ENCODE peak calls at places on chromosomes 3 and 15, in seven cellular contexts. One of them, this sample, is unnamed.

GRCh38 chr15:61220125-61220524 is 9.0 kb downstream of the RORA start:
- DNase-seq in stimulated activated CD8-positive, alpha-beta memory T cell treated with anti-CD3 and anti-CD28 coated beads, Interleukin-7, amount 100 ng/mL, for 1 hour: no peak
- DNase-seq in T follicular helper cell: no peak
- DNase-seq in nucleus accumbens: no peak
- DNase-seq in astrocyte: no peak
- DNase-seq in LoVo: no peak
- DNase-seq in Kasumi-1: no peak
- DNase-seq in this sample: no peak

GRCh38 chr15:73710321-73710720 is 26.1 kb downstream of the CD276 start:
- DNase-seq in Kasumi-1: no peak
- DNase-seq in astrocyte: no peak
- DNase-seq in T follicular helper cell: no peak
- DNase-seq in nucleus accumbens: no peak
- DNase-seq in stimulated activated CD8-positive, alpha-beta memory T cell treated with anti-CD3 and anti-CD28 coated beads, Interleukin-7, amount 100 ng/mL, for 1 hour: no peak
- DNase-seq in LoVo: no peak
- DNase-seq in this sample: no peak

GRCh38 chr15:50187997-50188396 is 6.0 kb downstream of the SLC27A2 start:
- DNase-seq in stimulated activated CD8-positive, alpha-beta memory T cell treated with anti-CD3 and anti-CD28 coated beads, Interleukin-7, amount 100 ng/mL, for 1 hour: no peak
- DNase-seq in nucleus accumbens: no peak
- DNase-seq in Kasumi-1: no peak
- DNase-seq in LoVo: no peak
- DNase-seq in T follicular helper cell: no peak
- DNase-seq in astrocyte: no peak
- DNase-seq in this sample: no peak

GRCh38 chr3:58333206-58334012 is 717 bp downstream of the PXK start:
- DNase-seq in LoVo: peak; percentile 9
- DNase-seq in T follicular helper cell: no peak
- DNase-seq in Kasumi-1: peak; percentile 72
- DNase-seq in astrocyte: no peak
- DNase-seq in nucleus accumbens: peak; percentile 21
- DNase-seq in stimulated activated CD8-positive, alpha-beta memory T cell treated with anti-CD3 and anti-CD28 coated beads, Interleukin-7, amount 100 ng/mL, for 1 hour: no peak
- DNase-seq in this sample: peak; percentile 45

GRCh38 chr3:161132391-161132790 is 27.2 kb upstream of the B3GALNT1 start:
- DNase-seq in stimulated activated CD8-positive, alpha-beta memory T cell treated with anti-CD3 and anti-CD28 coated beads, Interleukin-7, amount 100 ng/mL, for 1 hour: no peak
- DNase-seq in nucleus accumbens: no peak
- DNase-seq in LoVo: no peak
- DNase-seq in T follicular helper cell: no peak
- DNase-seq in astrocyte: no peak
- DNase-seq in Kasumi-1: no peak
- DNase-seq in this sample: no peak

GRCh38 chr3:197003461-197004385 is 25.9 kb downstream of the MELTF start:
- DNase-seq in Kasumi-1: no peak
- DNase-seq in stimulated activated CD8-positive, alpha-beta memory T cell treated with anti-CD3 and anti-CD28 coated beads, Interleukin-7, amount 100 ng/mL, for 1 hour: no peak
- DNase-seq in LoVo: peak; percentile 24
- DNase-seq in nucleus accumbens: no peak
- DNase-seq in T follicular helper cell: no peak
- DNase-seq in astrocyte: no peak
- DNase-seq in this sample: no peak

GRCh38 chr15:85614059-85614458 is 180.7 kb downstream of the KLHL25 start:
- DNase-seq in T follicular helper cell: no peak
- DNase-seq in nucleus accumbens: no peak
- DNase-seq in Kasumi-1: no peak
- DNase-seq in astrocyte: no peak
- DNase-seq in LoVo: no peak
- DNase-seq in stimulated activated CD8-positive, alpha-beta memory T cell treated with anti-CD3 and anti-CD28 coated beads, Interleukin-7, amount 100 ng/mL, for 1 hour: no peak
- DNase-seq in this sample: no peak

GRCh38 chr3:50226888-50227389 is 9.1 kb upstream of the GNAI2 start:
- DNase-seq in nucleus accumbens: no peak
- DNase-seq in Kasumi-1: no peak
- DNase-seq in astrocyte: no peak
- DNase-seq in T follicular helper cell: no peak
- DNase-seq in stimulated activated CD8-positive, alpha-beta memory T cell treated with anti-CD3 and anti-CD28 coated beads, Interleukin-7, amount 100 ng/mL, for 1 hour: no peak
- DNase-seq in LoVo: peak; percentile 21
- DNase-seq in this sample: no peak

GRCh38 chr15:93118904-93119303 is 29.9 kb upstream of the RGMA start:
- DNase-seq in stimulated activated CD8-positive, alpha-beta memory T cell treated with anti-CD3 and anti-CD28 coated beads, Interleukin-7, amount 100 ng/mL, for 1 hour: no peak
- DNase-seq in astrocyte: no peak
- DNase-seq in nucleus accumbens: no peak
- DNase-seq in LoVo: no peak
- DNase-seq in T follicular helper cell: no peak
- DNase-seq in Kasumi-1: no peak
- DNase-seq in this sample: no peak

GRCh38 chr15:43529587-43530345 is 12.4 kb downstream of the MAP1A start:
- DNase-seq in nucleus accumbens: no peak
- DNase-seq in T follicular helper cell: no peak
- DNase-seq in stimulated activated CD8-positive, alpha-beta memory T cell treated with anti-CD3 and anti-CD28 coated beads, Interleukin-7, amount 100 ng/mL, for 1 hour: no peak
- DNase-seq in LoVo: no peak
- DNase-seq in astrocyte: no peak
- DNase-seq in Kasumi-1: no peak
- DNase-seq in this sample: no peak

GRCh38 chr15:62706361-62706760 is 336.2 kb upstream of the TPM1 start:
- DNase-seq in astrocyte: no peak
- DNase-seq in stimulated activated CD8-positive, alpha-beta memory T cell treated with anti-CD3 and anti-CD28 coated beads, Interleukin-7, amount 100 ng/mL, for 1 hour: no peak
- DNase-seq in nucleus accumbens: no peak
- DNase-seq in LoVo: no peak
- DNase-seq in T follicular helper cell: no peak
- DNase-seq in Kasumi-1: no peak
- DNase-seq in this sample: no peak

GRCh38 chr15:82174471-82174870 is 88.1 kb downstream of the EFL1 start:
- DNase-seq in Kasumi-1: no peak
- DNase-seq in LoVo: no peak
- DNase-seq in nucleus accumbens: no peak
- DNase-seq in T follicular helper cell: no peak
- DNase-seq in astrocyte: peak; percentile 84
- DNase-seq in stimulated activated CD8-positive, alpha-beta memory T cell treated with anti-CD3 and anti-CD28 coated beads, Interleukin-7, amount 100 ng/mL, for 1 hour: no peak
- DNase-seq in this sample: no peak

GRCh38 chr3:189664311-189664710 is 33.1 kb downstream of the TP63 start:
- DNase-seq in Kasumi-1: no peak
- DNase-seq in stimulated activated CD8-positive, alpha-beta memory T cell treated with anti-CD3 and anti-CD28 coated beads, Interleukin-7, amount 100 ng/mL, for 1 hour: no peak
- DNase-seq in astrocyte: peak; percentile 90
- DNase-seq in LoVo: no peak
- DNase-seq in T follicular helper cell: no peak
- DNase-seq in nucleus accumbens: no peak
- DNase-seq in this sample: no peak

GRCh38 chr15:25372298-25372697 is 66.5 kb downstream of the UBE3A start:
- DNase-seq in LoVo: no peak
- DNase-seq in nucleus accumbens: no peak
- DNase-seq in stimulated activated CD8-positive, alpha-beta memory T cell treated with anti-CD3 and anti-CD28 coated beads, Interleukin-7, amount 100 ng/mL, for 1 hour: no peak
- DNase-seq in Kasumi-1: no peak
- DNase-seq in T follicular helper cell: no peak
- DNase-seq in astrocyte: peak; percentile 59
- DNase-seq in this sample: no peak

GRCh38 chr3:188956839-188957489 is 214.8 kb upstream of the TPRG1 start:
- DNase-seq in T follicular helper cell: no peak
- DNase-seq in astrocyte: peak; percentile 42
- DNase-seq in Kasumi-1: peak; percentile 63
- DNase-seq in stimulated activated CD8-positive, alpha-beta memory T cell treated with anti-CD3 and anti-CD28 coated beads, Interleukin-7, amount 100 ng/mL, for 1 hour: no peak
- DNase-seq in nucleus accumbens: no peak
- DNase-seq in LoVo: peak; percentile 64
- DNase-seq in this sample: peak; percentile 66

GRCh38 chr15:74542192-74543042 is 1.4 kb downstream of the ARID3B start:
- DNase-seq in stimulated activated CD8-positive, alpha-beta memory T cell treated with anti-CD3 and anti-CD28 coated beads, Interleukin-7, amount 100 ng/mL, for 1 hour: no peak
- DNase-seq in T follicular helper cell: no peak
- DNase-seq in LoVo: no peak
- DNase-seq in nucleus accumbens: no peak
- DNase-seq in astrocyte: no peak
- DNase-seq in Kasumi-1: peak; percentile 31
- DNase-seq in this sample: no peak

GRCh38 chr15:74866090-74866489 is 7.1 kb downstream of the SCAMP2 start:
- DNase-seq in stimulated activated CD8-positive, alpha-beta memory T cell treated with anti-CD3 and anti-CD28 coated beads, Interleukin-7, amount 100 ng/mL, for 1 hour: no peak
- DNase-seq in LoVo: no peak
- DNase-seq in Kasumi-1: no peak
- DNase-seq in T follicular helper cell: no peak
- DNase-seq in astrocyte: peak; percentile 73
- DNase-seq in nucleus accumbens: no peak
- DNase-seq in this sample: no peak

GRCh38 chr3:164351126-164351525 is 727.2 kb downstream of the SI start:
- DNase-seq in stimulated activated CD8-positive, alpha-beta memory T cell treated with anti-CD3 and anti-CD28 coated beads, Interleukin-7, amount 100 ng/mL, for 1 hour: no peak
- DNase-seq in astrocyte: peak; percentile 23
- DNase-seq in LoVo: no peak
- DNase-seq in Kasumi-1: no peak
- DNase-seq in T follicular helper cell: no peak
- DNase-seq in nucleus accumbens: no peak
- DNase-seq in this sample: no peak

GRCh38 chr15:55407949-55408766 is at the start of the genes CCPG1 and PIERCE2:
- DNase-seq in T follicular helper cell: peak; percentile 78
- DNase-seq in Kasumi-1: peak; percentile 89
- DNase-seq in stimulated activated CD8-positive, alpha-beta memory T cell treated with anti-CD3 and anti-CD28 coated beads, Interleukin-7, amount 100 ng/mL, for 1 hour: peak; percentile 62
- DNase-seq in nucleus accumbens: peak; percentile 88
- DNase-seq in astrocyte: peak; percentile 94
- DNase-seq in LoVo: peak; percentile 99
- DNase-seq in this sample: peak; percentile 90

GRCh38 chr15:89167267-89168176 is 53.9 kb downstream of the RLBP1 start:
- DNase-seq in nucleus accumbens: no peak
- DNase-seq in Kasumi-1: peak; percentile 20
- DNase-seq in stimulated activated CD8-positive, alpha-beta memory T cell treated with anti-CD3 and anti-CD28 coated beads, Interleukin-7, amount 100 ng/mL, for 1 hour: no peak
- DNase-seq in astrocyte: peak; percentile 91
- DNase-seq in T follicular helper cell: no peak
- DNase-seq in LoVo: peak; percentile 60
- DNase-seq in this sample: no peak

GRCh38 chr15:65476942-65477341 is 40.5 kb downstream of the DPP8 start:
- DNase-seq in Kasumi-1: no peak
- DNase-seq in astrocyte: peak; percentile 59
- DNase-seq in stimulated activated CD8-positive, alpha-beta memory T cell treated with anti-CD3 and anti-CD28 coated beads, Interleukin-7, amount 100 ng/mL, for 1 hour: no peak
- DNase-seq in LoVo: no peak
- DNase-seq in T follicular helper cell: no peak
- DNase-seq in nucleus accumbens: no peak
- DNase-seq in this sample: no peak

GRCh38 chr3:11271986-11272904 is at the start of gene ATG7:
- DNase-seq in nucleus accumbens: peak; percentile 91
- DNase-seq in LoVo: peak; percentile 97
- DNase-seq in stimulated activated CD8-positive, alpha-beta memory T cell treated with anti-CD3 and anti-CD28 coated beads, Interleukin-7, amount 100 ng/mL, for 1 hour: peak; percentile 93
- DNase-seq in Kasumi-1: peak; percentile 93
- DNase-seq in astrocyte: peak; percentile 88
- DNase-seq in T follicular helper cell: peak; percentile 93
- DNase-seq in this sample: peak; percentile 97